ENCODE peak calls at places on chromosomes 6 and 20, in seven cellular contexts. S is HFFc6, V is neural crest cell, Z is cardiac fibroblast, K is AG09309, X is heart left ventricle, I is heart right ventricle. B is an unnamed sample.

GRCh38 chr20:325889-326644 is 715 bp downstream of the SOX12 start:
- DNase-seq in S (peak), V (peak), Z (peak), K (no peak), X (peak), I (peak), B (no peak)

GRCh38 chr6:141521440-141521839 is 611.3 kb upstream of the GJE1 start:
- DNase-seq in S (no peak), V (no peak), Z (peak), K (no peak), X (no peak), I (no peak), B (no peak)

GRCh38 chr6:113403966-113404575 is 453.1 kb upstream of the MARCKS start:
- DNase-seq in S (no peak), V (no peak), Z (peak), K (no peak), X (no peak), I (no peak), B (no peak)

GRCh38 chr6:168717491-168717890 is 276.5 kb downstream of the SMOC2 start:
- DNase-seq in S (no peak), V (no peak), Z (no peak), K (no peak), X (no peak), I (no peak), B (no peak)

GRCh38 chr20:24102290-24102689 is 113.7 kb upstream of the GGTLC1 start:
- DNase-seq in S (no peak), V (no peak), Z (peak), K (no peak), X (no peak), I (no peak), B (no peak)

GRCh38 chr6:20056350-20056992 is 155.8 kb downstream of the MBOAT1 start:
- DNase-seq in S (peak), V (peak), Z (peak), K (peak), X (no peak), I (no peak), B (peak)

GRCh38 chr20:51360451-51361230 is 181.9 kb downstream of the NFATC2 start:
- DNase-seq in S (peak), V (no peak), Z (peak), K (peak), X (no peak), I (no peak), B (peak)

GRCh38 chr6:30763618-30764489 is 19.5 kb upstream of the IER3 start:
- DNase-seq in S (no peak), V (no peak), Z (peak), K (no peak), X (no peak), I (no peak), B (no peak)

GRCh38 chr6:159104163-159104885 is 59.5 kb upstream of the TAGAP start:
- DNase-seq in S (peak), V (peak), Z (peak), K (no peak), X (peak), I (peak), B (no peak)

DNA sequence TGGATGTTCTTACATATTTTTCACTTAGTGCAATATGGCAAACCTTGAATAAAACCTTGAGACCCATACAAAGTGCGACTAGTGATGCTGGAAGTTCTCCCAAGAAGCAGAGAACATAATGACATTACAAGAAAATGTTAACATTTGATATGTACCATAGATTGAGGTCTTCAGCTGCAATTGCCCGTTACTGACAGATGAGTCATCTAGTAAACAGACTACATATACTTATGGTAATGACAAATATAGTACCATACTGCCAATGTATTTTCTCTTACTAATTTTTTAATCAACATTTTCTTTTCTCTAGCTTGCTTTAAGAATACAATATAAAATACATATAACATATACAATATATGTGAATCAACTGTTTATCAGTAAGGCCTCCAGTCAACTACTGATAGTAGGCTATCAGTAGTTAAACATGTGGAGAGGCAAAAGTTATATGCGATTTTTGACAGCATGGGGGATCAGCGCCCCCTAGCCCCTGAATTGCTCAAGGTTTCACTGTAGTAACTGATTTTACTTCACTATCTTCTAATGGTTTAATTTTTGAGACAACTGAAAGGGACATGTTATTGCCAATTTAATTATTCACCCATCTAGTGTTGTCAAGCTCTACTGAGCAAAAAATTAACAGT is 166.7 kb upstream of the ADGRB3 start:
- DNase-seq in S (no peak), V (no peak), Z (peak), K (no peak), X (no peak), I (no peak), B (no peak)
- TF ChIP-seq CTCF in S (no peak), V (peak), Z (no peak), K (no peak), X (no peak), I (no peak), B (no peak)

GRCh38 chr6:165684333-165684732 is 21.3 kb upstream of the PDE10A start:
- DNase-seq in S (no peak), V (no peak), Z (no peak), K (no peak), X (no peak), I (no peak), B (no peak)
- TF ChIP-seq CTCF in S (no peak), V (no peak), Z (no peak), K (no peak), X (no peak), I (no peak), B (no peak)

GRCh38 chr6:82178084-82178758 is 69.3 kb downstream of the IBTK start:
- DNase-seq in S (peak), V (no peak), Z (peak), K (peak), X (no peak), I (no peak), B (peak)
- TF ChIP-seq CTCF in S (peak), V (peak), Z (peak), K (peak), X (peak), I (peak), B (peak)

DNA sequence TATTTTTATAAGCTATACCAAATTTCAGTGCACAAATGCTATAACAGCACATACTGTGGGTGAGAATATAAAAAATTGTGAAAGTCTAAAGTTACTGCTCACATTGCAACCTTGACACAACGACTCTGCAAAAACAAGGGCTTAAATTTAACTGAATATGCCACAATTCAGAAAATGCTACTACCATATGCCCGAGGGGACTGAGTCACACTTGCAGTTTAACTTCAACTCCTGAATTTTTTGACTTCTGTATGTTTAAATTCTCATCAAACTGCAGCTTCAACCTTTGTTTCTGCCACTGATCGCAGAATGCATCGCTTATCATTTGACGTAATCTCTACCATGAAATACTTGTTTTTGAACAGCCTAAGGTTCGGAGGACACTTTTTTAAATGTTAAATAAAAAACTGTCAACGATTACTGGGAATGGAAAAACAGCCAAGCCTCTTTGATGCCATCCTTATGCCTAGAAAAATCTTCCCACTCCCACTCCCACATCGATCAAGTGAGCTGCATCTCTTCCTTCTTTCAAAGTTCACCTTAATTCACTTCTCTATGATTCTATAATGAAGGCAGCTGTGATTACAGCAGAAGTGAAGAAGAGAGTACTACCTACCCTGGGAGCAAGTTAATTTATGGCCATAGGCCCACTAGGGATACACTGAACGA is 136.5 kb downstream of the ATXN1 start:
- DNase-seq in S (peak), V (no peak), Z (peak), K (no peak), X (no peak), I (no peak), B (no peak)
- TF ChIP-seq CTCF in S (no peak), V (no peak), Z (no peak), K (no peak), X (no peak), I (no peak), B (no peak)

DNA sequence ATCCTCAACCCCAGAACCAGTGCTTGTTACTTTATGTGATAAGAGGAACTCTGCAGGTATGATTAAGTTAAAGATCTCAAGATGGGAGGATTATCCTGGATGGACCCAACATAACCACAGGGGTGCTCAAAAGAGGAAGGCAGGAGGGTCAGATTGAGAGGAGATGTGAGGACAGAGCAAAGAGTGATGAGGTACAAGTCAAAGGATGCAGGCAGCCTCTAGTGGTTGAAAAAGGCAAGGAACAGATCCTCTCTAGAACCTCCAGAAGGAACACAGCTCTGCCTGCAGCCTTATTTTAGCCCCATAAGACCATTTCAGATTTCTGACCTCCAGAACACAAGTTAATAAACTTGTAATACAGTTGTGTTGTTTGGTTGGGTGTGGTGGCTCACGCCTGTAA is 41.2 kb downstream of the PDSS2 start:
- DNase-seq in S (peak), V (no peak), Z (peak), K (no peak), X (no peak), I (no peak), B (no peak)
- TF ChIP-seq CTCF in S (peak), V (peak), Z (peak), K (peak), X (no peak), I (no peak), B (peak)

DNA sequence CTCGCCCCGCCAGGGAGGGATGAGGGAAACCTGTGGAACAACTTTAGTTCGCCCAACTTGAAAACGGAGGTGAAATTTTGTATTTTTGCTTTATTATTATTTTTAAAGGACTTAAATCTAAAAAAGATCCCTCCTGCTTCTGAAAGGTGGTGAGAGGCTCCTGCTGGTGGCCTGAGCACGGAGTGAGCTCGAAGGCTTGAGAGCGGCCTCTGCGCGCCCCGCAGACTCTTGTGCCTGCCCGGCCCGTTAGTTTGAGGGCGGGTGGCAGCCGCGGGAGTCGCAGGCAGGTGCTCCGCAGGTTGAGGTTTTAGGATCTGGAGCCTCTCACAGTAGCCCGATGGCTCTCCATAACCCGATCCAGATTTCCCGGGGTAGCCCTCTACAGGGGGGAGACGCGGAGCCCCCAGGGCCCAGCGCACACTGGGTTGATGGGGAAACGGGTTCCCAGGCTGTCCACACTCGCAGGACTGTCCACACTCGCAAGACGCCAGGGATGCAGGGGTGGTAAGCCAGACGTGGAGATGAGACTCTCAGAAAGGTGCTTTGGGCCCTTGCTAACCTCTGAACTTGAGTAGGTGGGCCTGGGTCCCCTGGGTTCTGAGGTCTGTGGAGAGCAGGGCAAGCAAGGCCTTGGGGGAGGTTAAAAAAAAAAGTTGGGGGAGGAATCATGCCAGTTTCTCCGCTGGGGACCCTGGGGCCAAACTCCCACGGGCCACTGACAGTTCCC is 46.3 kb upstream of the SUPT3H start:
- DNase-seq in S (no peak), V (peak), Z (no peak), K (no peak), X (peak), I (peak), B (no peak)
- TF ChIP-seq CTCF in S (no peak), V (no peak), Z (no peak), K (peak), X (no peak), I (no peak), B (no peak)

DNA sequence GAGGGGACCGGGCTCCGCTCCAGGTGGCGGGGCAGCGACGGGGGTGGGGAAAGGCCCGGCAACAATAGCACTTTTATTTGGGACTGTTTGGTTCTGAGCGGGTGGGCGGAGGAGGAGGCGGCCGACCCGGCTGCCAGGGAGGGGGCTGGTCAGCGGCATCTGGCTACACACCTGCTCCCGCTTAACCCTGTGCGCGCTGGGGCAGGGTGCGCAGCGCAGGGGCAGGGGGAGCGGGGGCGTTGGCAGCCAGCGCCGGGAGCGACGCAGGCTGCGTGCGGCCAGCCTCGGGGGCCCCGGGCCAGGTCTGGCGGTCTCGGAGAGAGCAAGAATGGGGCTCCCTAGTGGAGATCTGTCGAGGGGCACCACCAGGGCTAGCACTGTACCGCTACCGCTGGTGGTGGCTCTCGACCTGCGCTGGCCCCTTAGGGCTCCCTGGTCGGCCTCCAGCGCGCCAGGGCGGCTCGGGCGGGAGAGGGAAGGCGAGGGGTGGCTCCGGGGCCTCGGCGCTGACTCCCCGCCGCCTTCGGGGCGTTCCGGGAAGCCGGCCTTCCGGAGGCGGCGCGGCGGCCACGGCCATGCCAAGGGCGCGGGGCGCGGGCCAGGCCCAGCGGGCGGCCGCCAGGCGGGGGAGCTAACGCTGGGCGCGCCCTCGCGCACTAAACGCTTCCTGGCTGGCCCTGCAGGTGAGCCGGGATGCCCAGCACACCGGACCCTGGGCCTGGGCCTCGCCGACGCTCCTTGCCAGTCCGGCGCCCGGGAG is 92.4 kb downstream of the NCR2 start:
- DNase-seq in S (no peak), V (peak), Z (no peak), K (no peak), X (peak), I (peak), B (no peak)
- TF ChIP-seq CTCF in S (peak), V (peak), Z (no peak), K (no peak), X (peak), I (peak), B (no peak)

DNA sequence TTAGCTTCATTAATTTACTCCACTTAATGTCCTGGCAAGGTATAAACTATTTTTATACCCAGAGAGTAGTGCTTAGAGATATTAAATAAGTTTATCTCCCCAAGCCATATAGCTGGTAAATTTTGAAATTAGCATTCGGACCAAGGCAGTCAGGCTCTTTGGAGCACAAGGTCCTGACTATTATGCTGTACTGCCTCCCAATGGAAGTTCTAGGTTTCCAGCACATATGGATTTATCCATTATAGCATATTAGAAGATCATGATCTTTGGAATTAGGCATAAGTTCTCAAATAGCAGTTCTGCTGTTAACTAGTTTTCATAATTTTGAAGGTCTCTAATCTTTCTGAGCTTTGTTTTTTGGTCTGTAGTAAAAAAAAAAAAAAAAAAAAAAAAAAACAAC is 835.3 kb upstream of the EPHA7 start:
- DNase-seq in S (no peak), V (no peak), Z (no peak), K (no peak), X (no peak), I (no peak), B (no peak)
- TF ChIP-seq CTCF in S (no peak), V (peak), Z (peak), K (no peak), X (peak), I (no peak), B (no peak)

B was measured in AG09319.